ENCODE peak calls at places on chromosomes 7 and 10, in six cellular contexts. O, G, Q, W, A and X are unnamed samples.

GRCh38 chr7:25073451-25073850 is 51.6 kb downstream of the CYCS start:
- DNase-seq in O (no peak), G (peak; percentile 44), Q (peak; percentile 53), W (peak; percentile 56), A (peak; percentile 59), X (peak; percentile 59)

GRCh38 chr10:103449208-103450144 is 2.7 kb downstream of the CALHM2 start:
- DNase-seq in O (no peak), G (no peak), Q (no peak), W (no peak), A (no peak), X (no peak)

GRCh38 chr10:110613341-110613995 is 30.7 kb upstream of the RBM20 start:
- DNase-seq in O (no peak), G (no peak), Q (no peak), W (no peak), A (no peak), X (no peak)

GRCh38 chr7:128904381-128905197 is 5.9 kb downstream of the KCP start:
- DNase-seq in O (peak; percentile 70), G (peak; percentile 39), Q (no peak), W (peak; percentile 40), A (peak; percentile 75), X (peak; percentile 63)

GRCh38 chr7:47374538-47374937 is 207.4 kb downstream of the TNS3 start:
- DNase-seq in O (no peak), G (no peak), Q (no peak), W (no peak), A (no peak), X (no peak)

GRCh38 chr10:130834573-130834972 is 476.9 kb downstream of the TCERG1L start:
- DNase-seq in O (no peak), G (no peak), Q (no peak), W (no peak), A (no peak), X (no peak)

GRCh38 chr7:142243823-142244222 is 14.0 kb downstream of the PRSS58 start:
- DNase-seq in O (no peak), G (no peak), Q (no peak), W (no peak), A (no peak), X (no peak)

GRCh38 chr7:101465131-101465530 is 102.5 kb downstream of the COL26A1 start:
- DNase-seq in O (no peak), G (no peak), Q (no peak), W (no peak), A (no peak), X (no peak)

GRCh38 chr10:105138287-105138854 is 497.3 kb downstream of the SORCS3 start:
- DNase-seq in O (no peak), G (no peak), Q (no peak), W (no peak), A (no peak), X (no peak)

DNA sequence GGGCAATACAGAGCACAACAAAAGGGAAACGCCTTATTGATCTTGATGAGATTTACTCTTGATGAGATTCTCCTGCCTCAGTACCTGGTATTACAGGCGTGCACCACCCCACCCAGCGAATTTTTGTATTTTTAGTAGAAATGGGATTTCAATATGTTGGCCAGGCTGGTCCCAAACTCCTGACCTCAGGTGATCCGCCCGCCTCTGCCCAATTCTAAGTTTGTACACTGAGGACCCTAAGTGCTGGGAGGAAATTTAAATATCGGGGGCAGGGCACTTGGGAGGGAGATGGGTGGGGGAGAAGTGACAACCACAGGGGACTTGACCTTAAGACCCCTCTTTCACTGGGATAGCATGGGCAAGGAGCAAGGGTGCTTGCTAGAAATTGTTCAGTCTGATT is 14.1 kb downstream of the HNRNPF start:
- DNase-seq in O (no peak), G (no peak), Q (no peak), W (no peak), A (no peak), X (no peak)
- H3K4me3 ChIP-seq in O (peak overlapping the region; percentile 68), G (no peak overlapping the region), Q (peak overlapping the region; percentile 69), W (peak overlapping the region; percentile 67), A (peak overlapping the region; percentile 76), X (no peak overlapping the region)

DNA sequence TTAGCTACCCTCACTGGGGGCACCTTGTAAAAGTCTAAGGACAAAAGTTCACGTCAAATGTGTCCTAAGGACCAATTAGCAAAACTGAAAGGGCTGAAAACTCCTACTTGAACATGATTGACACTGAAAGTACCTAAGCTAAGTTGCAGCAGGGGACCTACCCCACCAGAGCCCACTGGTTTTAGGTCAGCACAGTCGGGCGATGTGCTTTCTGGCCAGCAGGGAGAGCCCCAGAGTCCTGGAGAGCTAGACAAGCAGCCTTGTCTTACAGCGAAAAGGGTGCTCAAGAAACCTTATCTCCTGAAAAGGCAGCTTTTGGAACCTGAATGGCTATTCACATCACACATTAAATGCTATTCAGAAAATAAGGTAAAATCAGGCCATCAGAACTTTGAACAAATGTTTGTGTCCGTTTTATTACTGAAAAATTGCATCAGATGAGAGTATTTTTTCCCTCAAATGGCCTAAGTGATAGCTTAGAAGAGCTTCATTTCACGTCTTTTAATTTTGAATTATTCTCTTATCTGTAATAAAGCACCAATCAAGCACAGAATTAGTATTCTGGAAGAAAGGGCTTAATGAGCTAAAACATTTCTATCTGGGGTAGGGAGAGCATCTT is 52.2 kb upstream of the MKI67 start:
- DNase-seq in O (peak; percentile 27), G (no peak), Q (no peak), W (peak; percentile 21), A (no peak), X (peak; percentile 14)
- TF ChIP-seq CTCF in O (peak; percentile 61), G (peak; percentile 41), Q (peak; percentile 44), W (peak; percentile 69), A (peak; percentile 35), X (peak; percentile 60)

DNA sequence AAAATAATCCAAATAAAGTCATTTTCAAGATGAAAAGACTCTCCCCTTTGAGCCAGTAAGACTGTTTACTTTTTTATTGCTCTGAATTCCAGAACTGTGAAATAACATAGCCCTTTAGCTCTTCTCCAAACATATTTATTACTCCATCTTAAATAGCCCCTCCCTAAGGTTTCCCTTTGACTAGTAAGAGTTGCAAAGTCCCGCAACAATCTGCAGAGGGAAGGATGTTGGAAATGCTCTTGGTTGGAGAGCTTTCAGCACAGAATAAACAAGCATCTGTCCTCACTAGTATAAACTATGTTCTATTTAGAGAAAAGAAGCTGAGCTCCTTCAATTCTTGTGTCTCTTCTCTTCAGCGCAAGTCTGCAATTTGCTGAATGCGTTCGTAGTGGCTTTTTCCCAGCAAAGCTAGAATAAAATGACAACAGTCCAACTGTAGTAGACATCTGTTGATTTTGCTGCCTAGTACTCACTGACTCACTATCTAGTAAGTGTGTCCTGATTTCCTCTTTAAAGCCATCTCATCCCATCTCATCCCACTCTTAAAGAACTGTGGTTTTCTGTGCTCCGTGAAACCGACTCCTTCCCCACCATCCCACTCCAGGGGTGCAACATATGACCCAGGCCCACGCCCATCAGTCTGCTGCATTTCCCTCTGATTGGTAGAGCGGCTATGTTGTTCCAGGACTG is 104.0 kb downstream of the FAM107B start:
- DNase-seq in O (peak; percentile 4), G (peak; percentile 64), Q (peak; percentile 77), W (no peak), A (peak; percentile 61), X (peak; percentile 91)
- H3K4me3 ChIP-seq in O (no peak overlapping the region), G (no peak overlapping the region), Q (no peak overlapping the region), W (no peak overlapping the region), A (peak overlapping the region; percentile 30), X (no peak overlapping the region)

GRCh38 chr10:70155255-70155838 is 8.8 kb upstream of the TYSND1 start:
- DNase-seq in O (no peak), G (no peak), Q (no peak), W (no peak), A (no peak), X (no peak)

GRCh38 chr10:70162157-70162891 is 8.0 kb downstream of the SAR1A start:
- DNase-seq in O (no peak), G (no peak), Q (no peak), W (no peak), A (no peak), X (no peak)

GRCh38 chr10:70162892-70163201 is 7.5 kb downstream of the SAR1A start:
- DNase-seq in O (no peak), G (no peak), Q (no peak), W (no peak), A (no peak), X (peak; percentile 51)

GRCh38 chr10:70160798-70161197 is 9.5 kb downstream of the SAR1A start:
- DNase-seq in O (no peak), G (no peak), Q (no peak), W (no peak), A (no peak), X (no peak)

DNA sequence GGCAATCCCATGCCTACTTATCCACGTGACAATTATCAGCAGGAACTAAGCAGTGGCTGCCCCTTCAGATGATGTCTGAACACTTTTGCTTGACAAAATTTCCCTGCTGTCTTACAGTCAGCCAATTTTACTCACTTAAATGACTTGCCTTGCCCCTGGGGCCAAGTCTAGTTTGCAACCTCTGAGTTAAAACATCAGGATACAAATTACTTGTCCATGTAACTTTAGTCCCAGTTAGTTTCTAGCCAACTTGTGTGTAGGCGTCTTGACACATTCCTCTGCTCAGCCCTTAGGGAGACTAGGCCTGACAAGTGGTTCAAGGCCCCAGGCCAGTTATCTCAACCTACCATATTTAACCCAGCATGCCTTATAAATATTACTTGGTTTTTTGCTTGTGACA is 11.6 kb upstream of the TYSND1 start:
- DNase-seq in O (peak; percentile 67), G (no peak), Q (no peak), W (no peak), A (no peak), X (no peak)
- TF ChIP-seq CTCF in O (no peak), G (no peak), Q (no peak), W (no peak), A (no peak), X (no peak)

GRCh38 chr10:124045245-124045644 is 48.2 kb downstream of the CHST15 start:
- DNase-seq in O (no peak), G (no peak), Q (no peak), W (no peak), A (no peak), X (no peak)
- H3K4me3 ChIP-seq in O (no peak overlapping the region), G (no peak overlapping the region), Q (no peak overlapping the region), W (no peak overlapping the region), A (no peak overlapping the region), X (no peak overlapping the region)

GRCh38 chr7:140501941-140502340 is 22.6 kb upstream of the MKRN1 start:
- DNase-seq in O (no peak), G (no peak), Q (no peak), W (no peak), A (no peak), X (no peak)

GRCh38 chr7:140512317-140513000 is 33.2 kb upstream of the MKRN1 start:
- DNase-seq in O (peak; percentile 20), G (no peak), Q (no peak), W (no peak), A (peak; percentile 37), X (no peak)

GRCh38 chr7:140509789-140510188 is 30.5 kb upstream of the MKRN1 start:
- DNase-seq in O (no peak), G (no peak), Q (no peak), W (no peak), A (no peak), X (no peak)

DNA sequence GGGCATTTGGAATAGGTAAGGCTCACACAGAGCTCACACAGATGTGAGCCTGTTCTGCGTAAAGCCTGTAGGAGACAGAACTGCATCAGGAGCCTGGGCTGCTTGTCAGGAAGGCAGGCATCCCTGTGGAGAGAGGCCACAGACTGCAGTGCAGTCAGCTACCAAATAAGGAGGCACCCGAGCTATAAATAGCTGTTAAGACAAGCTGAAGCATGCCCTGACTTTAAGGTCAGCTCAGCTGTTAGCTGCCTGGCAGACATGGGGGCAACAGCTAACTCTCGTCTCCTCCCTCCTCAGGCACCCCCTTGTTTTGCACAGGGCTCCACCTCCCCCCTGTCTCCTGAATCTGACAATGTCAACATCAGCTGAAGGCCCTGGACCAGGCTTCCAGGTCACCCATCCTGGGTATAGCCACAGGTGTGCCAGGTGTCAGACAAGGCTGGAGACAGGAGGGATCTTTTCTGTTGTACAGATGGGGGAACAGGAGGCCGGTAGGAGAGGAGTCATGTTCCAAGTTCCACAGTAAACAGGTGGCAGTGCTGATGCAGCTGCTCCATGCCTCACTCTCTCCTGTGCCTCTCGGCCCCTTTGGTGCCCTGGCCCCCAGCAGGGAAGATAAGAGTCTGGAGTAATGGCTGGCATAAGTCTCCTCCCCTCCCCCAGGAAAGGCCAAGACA is 27.6 kb upstream of the MKRN1 start:
- DNase-seq in O (peak; percentile 64), G (peak; percentile 80), Q (peak; percentile 74), W (peak; percentile 63), A (peak; percentile 66), X (peak; percentile 55)
- TF ChIP-seq CTCF in O (no peak), G (peak; percentile 30), Q (peak; percentile 47), W (peak; percentile 15), A (no peak), X (peak; percentile 5)